ENCODE peak calls at places on chromosomes 3 and 15, in five cellular contexts. B is prostate gland; S is A549; T is adrenal gland; J is CD4-positive, alpha-beta T cell. F is an unnamed sample. For H3K9me3, the result is how much of the 10 kb centered on the place peaks cover.

GRCh38 chr3:77159182-77159581 is 119.3 kb downstream of the ROBO2 start:
- DNase-seq in B (no peak), S (no peak), T (no peak), J (no peak), F (no peak)

GRCh38 chr15:68795298-68795848 is 25.3 kb downstream of the ANP32A start:
- DNase-seq in B (peak), S (no peak), T (peak), J (peak), F (no peak)

GRCh38 chr3:186261638-186262037 is 100.4 kb downstream of the DGKG start:
- DNase-seq in B (no peak), S (no peak), T (no peak), J (no peak), F (no peak)

GRCh38 chr15:58758141-58758540 is 8.6 kb upstream of the ADAM10 start:
- DNase-seq in B (no peak), S (no peak), T (peak), J (no peak), F (no peak)

GRCh38 chr15:68658641-68659358 is 80.0 kb downstream of the CORO2B start:
- DNase-seq in B (no peak), S (no peak), T (no peak), J (no peak), F (no peak)

GRCh38 chr3:195911946-195912270 is 3.6 kb upstream of the TNK2 start:
- DNase-seq in B (peak), S (no peak), T (no peak), J (no peak), F (no peak)

GRCh38 chr3:31247850-31248618 is 284.7 kb upstream of the STT3B start:
- DNase-seq in B (peak), S (no peak), T (no peak), J (no peak), F (no peak)

GRCh38 chr15:68299436-68299835 is 21.9 kb downstream of the FEM1B start:
- DNase-seq in B (no peak), S (no peak), T (peak), J (no peak), F (no peak)

GRCh38 chr3:15768421-15769255 is 29.1 kb downstream of the ANKRD28 start:
- DNase-seq in B (no peak), S (peak), T (peak), J (no peak), F (no peak)

GRCh38 chr15:96947296-96947695 is 616.8 kb downstream of the NR2F2 start:
- DNase-seq in B (no peak), S (no peak), T (no peak), J (no peak), F (no peak)

GRCh38 chr3:170697803-170698350 is 112.0 kb upstream of the SLC7A14 start:
- DNase-seq in B (peak), S (no peak), T (no peak), J (no peak), F (no peak)

GRCh38 chr3:177290633-177291032 is 93.4 kb upstream of the TBL1XR1 start:
- DNase-seq in B (no peak), S (no peak), T (no peak), J (no peak), F (no peak)

GRCh38 chr3:185995352-185995751 is 57.5 kb upstream of the TRA2B start:
- DNase-seq in B (no peak), S (no peak), T (peak), J (no peak), F (no peak)

GRCh38 chr3:183442994-183443393 is 14.6 kb upstream of the MCF2L2 start:
- DNase-seq in B (no peak), S (no peak), T (no peak), J (no peak), F (no peak)

GRCh38 chr3:50345586-50345985 is at the start of gene ZMYND10:
- DNase-seq in B (peak), S (peak), T (peak), J (peak), F (peak)

GRCh38 chr15:89781891-89782618 is 5.9 kb downstream of the MESP2 start:
- DNase-seq in B (no peak), S (no peak), T (peak), J (no peak), F (no peak)

GRCh38 chr3:99895106-99895705 is 77.5 kb downstream of the CMSS1 start:
- DNase-seq in B (no peak), S (no peak), T (no peak), J (no peak), F (no peak)

GRCh38 chr3:50251220-50251619 is 15.2 kb downstream of the GNAI2 start:
- DNase-seq in B (no peak), S (no peak), T (peak), J (no peak), F (no peak)

DNA sequence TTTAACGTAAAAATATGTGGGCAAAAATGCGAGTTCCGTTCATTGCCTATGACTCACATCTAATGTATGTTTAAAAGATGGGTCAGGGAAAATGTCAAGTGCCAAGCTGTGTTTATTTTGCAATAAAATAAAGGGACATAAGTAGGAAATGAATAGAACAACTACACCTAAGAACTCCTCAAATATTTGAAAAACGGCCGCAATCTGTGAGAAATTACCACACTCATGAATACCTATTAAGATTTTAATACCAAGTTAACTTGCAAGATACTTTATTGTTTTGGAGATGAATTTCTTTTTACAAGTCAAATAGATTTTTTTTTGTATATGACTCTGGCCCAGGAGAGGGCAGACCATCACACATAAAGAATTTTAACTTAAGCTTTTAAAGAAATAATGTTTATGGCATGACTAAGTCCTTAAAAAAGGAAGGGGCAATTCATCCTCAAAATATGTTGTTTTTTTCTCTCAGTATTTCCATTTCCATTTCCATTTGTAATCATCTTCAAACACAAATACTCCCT is 152.7 kb downstream of the SUCNR1 start:
- DNase-seq in B (no peak), S (peak), T (no peak), J (no peak), F (no peak)
- TF ChIP-seq CTCF in B (peak), S (peak), T (no peak), J (no peak), F (no peak)

GRCh38 chr3:178930116-178930515 is 141.5 kb downstream of the ZMAT3 start:
- DNase-seq in B (no peak), S (no peak), T (no peak), J (no peak), F (no peak)
- H3K9me3 ChIP-seq in B (under half), S (under half), T (under half), J (under half), F (under half)

DNA sequence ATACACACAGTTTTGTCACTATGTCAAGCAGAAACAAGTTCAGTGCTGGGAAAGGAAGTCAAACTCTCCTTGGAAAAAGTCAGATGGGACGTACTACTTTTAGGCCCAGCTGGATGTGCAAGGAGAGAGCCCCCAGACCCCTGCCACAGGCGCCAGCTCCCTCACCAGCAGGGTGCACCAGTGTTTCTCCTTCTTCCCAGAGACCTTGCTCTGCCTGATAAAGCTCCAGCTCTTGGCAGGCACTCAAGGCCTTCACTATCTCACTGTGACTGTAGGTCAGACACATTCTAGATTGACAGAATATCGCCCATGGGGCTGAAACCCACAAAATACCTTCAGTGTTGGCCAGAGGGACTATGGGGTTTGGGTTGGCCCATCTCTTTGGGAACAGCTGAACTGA is 54.8 kb upstream of the CHRNB4 start:
- DNase-seq in B (no peak), S (no peak), T (peak), J (no peak), F (peak)
- TF ChIP-seq CTCF in B (no peak), S (no peak), T (no peak), J (no peak), F (peak)

GRCh38 chr3:44772099-44772442 is 10.5 kb downstream of the KIF15 start:
- DNase-seq in B (no peak), S (no peak), T (no peak), J (no peak), F (no peak)

DNA sequence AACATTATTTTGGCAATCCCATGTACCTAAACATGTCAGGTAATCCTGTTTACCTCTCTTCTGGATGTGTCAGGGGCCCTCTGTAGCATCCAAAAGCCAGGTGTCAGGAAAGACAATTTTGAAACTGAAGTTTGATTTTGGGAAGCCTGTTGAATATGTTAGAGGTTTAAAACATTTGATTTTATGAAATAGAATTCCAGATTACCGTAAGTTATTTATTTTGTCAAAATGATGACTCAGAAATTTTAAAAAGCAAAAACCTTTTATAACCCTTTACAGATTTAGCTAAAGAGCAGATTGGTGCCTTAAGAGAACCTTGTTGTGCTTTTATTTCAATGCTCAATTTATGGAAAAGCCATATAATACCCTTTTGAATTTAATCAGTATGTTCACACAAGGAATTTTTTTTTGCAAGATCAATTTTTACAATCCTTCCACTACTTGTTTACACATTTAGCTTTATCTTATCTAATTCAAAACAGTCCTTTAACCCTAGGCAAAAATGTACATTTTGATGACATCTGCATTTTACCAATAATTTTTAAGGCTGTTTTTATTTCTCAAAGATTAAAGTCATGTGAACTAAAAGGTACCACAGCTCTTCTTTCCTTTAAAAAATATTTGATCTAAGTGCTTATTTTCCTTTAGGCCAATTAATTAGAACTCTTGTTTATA is 10.0 kb downstream of the KIF15 start:
- DNase-seq in B (no peak), S (no peak), T (no peak), J (no peak), F (no peak)
- H3K9me3 ChIP-seq in B (under half), S (under half), T (under half), J (under half), F (under half)

DNA sequence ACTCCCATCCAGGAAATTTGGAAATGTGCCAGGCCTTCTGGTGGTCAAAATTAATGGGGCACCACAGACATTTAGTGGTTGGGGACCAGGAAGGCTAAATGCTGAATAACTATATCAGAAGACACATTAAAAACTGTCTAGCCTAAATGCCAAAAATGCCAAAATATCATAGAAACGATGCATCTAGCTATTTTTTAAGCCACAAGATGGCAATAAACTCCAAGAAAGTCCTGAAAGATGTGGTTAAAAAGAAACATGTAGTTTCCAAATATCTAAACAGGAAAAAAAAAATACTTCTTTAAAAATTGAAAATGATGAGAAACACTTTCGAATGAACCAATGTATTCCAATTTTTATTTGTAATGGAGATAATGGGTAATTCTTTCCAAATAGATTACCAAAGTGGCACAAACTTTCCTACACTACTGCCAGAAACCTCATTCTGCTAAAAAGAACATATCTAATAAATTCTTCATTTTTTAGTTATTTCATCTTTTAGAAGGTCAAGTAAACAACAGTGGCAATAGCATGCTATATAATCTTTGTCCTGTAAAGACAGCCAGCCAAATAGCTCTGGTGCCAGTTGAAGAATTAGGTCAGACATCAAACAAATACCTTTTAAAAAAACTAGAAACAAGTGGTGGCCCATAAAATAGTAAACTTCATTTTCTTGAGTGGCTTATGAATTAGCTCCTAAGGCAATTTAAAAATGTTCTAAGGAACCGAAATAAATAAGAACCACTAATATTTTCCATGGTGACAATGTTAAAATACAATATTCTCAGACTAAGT is 19.7 kb downstream of the CCDC14 start:
- DNase-seq in B (no peak), S (no peak), T (no peak), J (no peak), F (peak)
- TF ChIP-seq CTCF in B (no peak), S (peak), T (no peak), J (no peak), F (peak)

GRCh38 chr3:133888739-133889340 is 6.8 kb downstream of the RAB6B start:
- DNase-seq in B (no peak), S (no peak), T (no peak), J (no peak), F (no peak)
- H3K9me3 ChIP-seq in B (under half), S (under half), T (under half), J (under half), F (under half)

DNA sequence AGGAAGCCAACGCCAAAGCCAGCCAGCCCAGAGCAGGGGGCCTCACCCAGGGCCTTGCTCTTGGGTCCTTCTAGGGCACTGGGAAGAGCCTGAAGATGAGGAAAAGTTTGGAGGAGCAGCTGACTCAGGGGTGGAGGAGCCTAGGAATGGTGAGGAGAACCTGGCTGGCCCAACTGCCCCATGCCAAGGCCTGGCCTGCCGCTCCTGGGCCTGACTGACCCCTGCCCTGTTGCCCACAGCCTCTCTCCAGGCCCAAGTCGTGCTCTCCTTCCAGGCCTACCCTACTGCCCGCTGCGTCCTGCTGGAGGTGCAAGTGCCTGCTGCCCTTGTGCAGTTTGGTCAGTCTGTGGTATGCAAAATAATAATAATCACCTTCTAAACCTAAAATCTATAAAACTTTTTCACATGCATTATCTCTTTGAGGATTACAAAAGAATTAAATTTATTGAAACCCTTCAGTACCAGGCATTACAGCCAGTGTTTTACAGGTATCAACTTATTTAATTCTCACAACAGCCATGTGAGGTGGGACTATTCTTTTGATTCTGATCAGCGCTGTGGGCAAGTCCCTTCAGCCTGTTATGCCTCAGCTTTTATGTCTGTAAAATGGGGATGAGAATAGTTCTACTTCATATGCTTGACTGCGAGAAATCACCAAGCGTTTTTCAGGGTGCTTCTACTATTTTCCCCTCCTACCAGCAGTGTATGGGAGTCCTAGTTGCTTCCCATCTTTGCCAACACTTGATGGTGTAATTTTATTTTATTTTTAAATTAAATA is 1.6 kb downstream of the IL17RC start:
- DNase-seq in B (no peak), S (no peak), T (no peak), J (no peak), F (no peak)
- TF ChIP-seq CTCF in B (no peak), S (no peak), T (no peak), J (no peak), F (no peak)

GRCh38 chr3:135549928-135550327 is 415.6 kb upstream of the PPP2R3A start:
- DNase-seq in B (no peak), S (no peak), T (no peak), J (no peak), F (no peak)
- H3K9me3 ChIP-seq in B (under half), S (under half), T (under half), J (under half), F (under half)

GRCh38 chr3:175511219-175511780 is 652.2 kb downstream of the NAALADL2 start:
- DNase-seq in B (no peak), S (no peak), T (no peak), J (no peak), F (no peak)
- TF ChIP-seq CTCF in B (no peak), S (no peak), T (no peak), J (no peak), F (no peak)

F was measured in BE2C.